ENCODE peak calls at places on chromosomes 11 and 22, in six cellular contexts. Q is substantia nigra; G is stimulated activated CD4-positive, alpha-beta T cell treated with anti-CD3 and anti-CD28 coated beads, Interleukin-4, amount 100 ng/mL, for 1 hour; J is hepatocyte; R is ecto neural progenitor cell; U is LHCN-M2. P is an unnamed sample.

GRCh38 chr11:134512061-134512460 is 100.0 kb upstream of the B3GAT1 start:
- DNase-seq in R (no peak), G (no peak), J (no peak), U (no peak), Q (no peak), P (no peak)

GRCh38 chr11:78381867-78382266 is 35.8 kb downstream of the GAB2 start:
- DNase-seq in G (no peak), Q (no peak), J (no peak), R (no peak), U (no peak), P (no peak)

GRCh38 chr11:92954003-92954402 is 15.4 kb upstream of the MTNR1B start:
- DNase-seq in Q (no peak), R (no peak), G (no peak), U (no peak), J (no peak), P (no peak)

GRCh38 chr22:26339755-26340154 is 89.3 kb upstream of the ASPHD2 start:
- DNase-seq in Q (no peak), U (no peak), G (no peak), J (no peak), R (no peak), P (no peak)

GRCh38 chr11:133123371-133123770 is 408.9 kb downstream of the OPCML start:
- DNase-seq in J (no peak), G (no peak), Q (no peak), R (no peak), U (no peak), P (no peak)

GRCh38 chr11:86869966-86870570 is 69.7 kb downstream of the PRSS23 start:
- DNase-seq in U (peak), J (peak), Q (no peak), G (peak), R (peak), P (peak)

GRCh38 chr11:35334385-35335090 is 84.8 kb downstream of the SLC1A2 start:
- DNase-seq in R (no peak), Q (no peak), G (no peak), J (peak), U (peak), P (no peak)

GRCh38 chr11:128862913-128863660 is 4.0 kb downstream of the KCNJ1 start:
- DNase-seq in R (no peak), J (no peak), G (no peak), U (peak), Q (no peak), P (no peak)

GRCh38 chr11:117517097-117517496 is 189.4 kb downstream of the CEP164 start:
- DNase-seq in G (no peak), Q (no peak), U (no peak), J (no peak), R (no peak), P (no peak)

GRCh38 chr11:85740464-85741400 is 54.7 kb upstream of the CCDC89 start:
- DNase-seq in R (no peak), J (no peak), U (no peak), G (no peak), Q (no peak), P (no peak)

GRCh38 chr11:5363712-5364111 is 12.4 kb downstream of the OR51B6 start:
- DNase-seq in Q (no peak), J (no peak), U (no peak), R (no peak), G (no peak), P (no peak)

GRCh38 chr22:38148252-38148651 is 33.4 kb downstream of the PLA2G6 start:
- DNase-seq in J (no peak), U (peak), G (no peak), Q (no peak), R (no peak), P (no peak)

GRCh38 chr11:61780581-61781162 is 11.7 kb downstream of the TMEM258 start:
- DNase-seq in U (no peak), J (no peak), G (no peak), R (no peak), Q (no peak), P (no peak)

GRCh38 chr11:118198370-118198769 is 21.9 kb upstream of the SCN2B start:
- DNase-seq in G (peak), Q (peak), U (peak), R (peak), J (peak), P (peak)